ENCODE peak calls at places on chromosomes 11 and 22, in six cellular contexts. One of them, this sample, is unnamed.

GRCh38 chr22:24901448-24901847 is 45.0 kb downstream of the LHFPL7 start:
- DNase-seq in HepG2: no peak
- DNase-seq in K562: no peak
- DNase-seq in A549: no peak
- DNase-seq in GM12878: no peak
- DNase-seq in endothelial cell of umbilical vein: no peak
- DNase-seq in this sample: no peak

GRCh38 chr11:31106963-31107576 is 262.5 kb downstream of the DCDC1 start:
- DNase-seq in HepG2: peak; percentile 50
- DNase-seq in K562: peak; percentile 43
- DNase-seq in A549: peak; percentile 26
- DNase-seq in GM12878: no peak
- DNase-seq in endothelial cell of umbilical vein: peak; percentile 44
- DNase-seq in this sample: peak; percentile 63

GRCh38 chr11:86571273-86571948 is 101.0 kb downstream of the ME3 start:
- DNase-seq in HepG2: peak; percentile 69
- DNase-seq in K562: peak; percentile 63
- DNase-seq in A549: peak; percentile 69
- DNase-seq in GM12878: no peak
- DNase-seq in endothelial cell of umbilical vein: peak; percentile 37
- DNase-seq in this sample: peak; percentile 33

GRCh38 chr11:17428930-17429329 is 40.5 kb upstream of the KCNJ11 start:
- DNase-seq in HepG2: no peak
- DNase-seq in K562: no peak
- DNase-seq in A549: no peak
- DNase-seq in GM12878: no peak
- DNase-seq in endothelial cell of umbilical vein: no peak
- DNase-seq in this sample: no peak

GRCh38 chr22:41048791-41049717 is 43.3 kb upstream of the EP300 start:
- DNase-seq in HepG2: peak; percentile 61
- DNase-seq in K562: peak; percentile 29
- DNase-seq in A549: no peak
- DNase-seq in GM12878: no peak
- DNase-seq in endothelial cell of umbilical vein: peak; percentile 73
- DNase-seq in this sample: no peak

GRCh38 chr22:44380716-44381500 is 68.2 kb upstream of the SHISAL1 start:
- DNase-seq in HepG2: no peak
- DNase-seq in K562: no peak
- DNase-seq in A549: no peak
- DNase-seq in GM12878: no peak
- DNase-seq in endothelial cell of umbilical vein: no peak
- DNase-seq in this sample: no peak

GRCh38 chr11:77082838-77083552 is 16.2 kb downstream of the CAPN5 start:
- DNase-seq in HepG2: no peak
- DNase-seq in K562: no peak
- DNase-seq in A549: no peak
- DNase-seq in GM12878: no peak
- DNase-seq in endothelial cell of umbilical vein: peak; percentile 64
- DNase-seq in this sample: no peak

GRCh38 chr11:17063171-17064002 is 14.1 kb downstream of the RPS13 start:
- DNase-seq in HepG2: peak; percentile 54
- DNase-seq in K562: peak; percentile 62
- DNase-seq in A549: peak; percentile 54
- DNase-seq in GM12878: peak; percentile 17
- DNase-seq in endothelial cell of umbilical vein: peak; percentile 46
- DNase-seq in this sample: peak; percentile 66

GRCh38 chr11:128157423-128158298 is 429.7 kb downstream of the ETS1 start:
- DNase-seq in HepG2: peak; percentile 44
- DNase-seq in K562: peak; percentile 57
- DNase-seq in A549: peak; percentile 20
- DNase-seq in GM12878: peak; percentile 51
- DNase-seq in endothelial cell of umbilical vein: peak; percentile 87
- DNase-seq in this sample: peak; percentile 78

GRCh38 chr22:37018815-37019308 is 385 bp downstream of the TST start:
- DNase-seq in HepG2: peak; percentile 40
- DNase-seq in K562: peak; percentile 54
- DNase-seq in A549: no peak
- DNase-seq in GM12878: no peak
- DNase-seq in endothelial cell of umbilical vein: peak; percentile 44
- DNase-seq in this sample: peak; percentile 45

GRCh38 chr22:38724926-38725571 is 19.3 kb downstream of the GTPBP1 start:
- DNase-seq in HepG2: peak; percentile 58
- DNase-seq in K562: no peak
- DNase-seq in A549: peak; percentile 57
- DNase-seq in GM12878: no peak
- DNase-seq in endothelial cell of umbilical vein: peak; percentile 50
- DNase-seq in this sample: peak; percentile 54

GRCh38 chr22:23130697-23131096 is 11.1 kb downstream of the RSPH14 start:
- DNase-seq in HepG2: no peak
- DNase-seq in K562: peak; percentile 45
- DNase-seq in A549: no peak
- DNase-seq in GM12878: no peak
- DNase-seq in endothelial cell of umbilical vein: no peak
- DNase-seq in this sample: no peak

GRCh38 chr11:133163463-133164419 is 368.6 kb downstream of the OPCML start:
- DNase-seq in HepG2: peak; percentile 51
- DNase-seq in K562: peak; percentile 21
- DNase-seq in A549: peak; percentile 4
- DNase-seq in GM12878: peak; percentile 8
- DNase-seq in endothelial cell of umbilical vein: no peak
- DNase-seq in this sample: peak; percentile 65

GRCh38 chr11:69718147-69718546 is 14.3 kb upstream of the FGF19 start:
- DNase-seq in HepG2: peak; percentile 30
- DNase-seq in K562: peak; percentile 72
- DNase-seq in A549: peak; percentile 60
- DNase-seq in GM12878: no peak
- DNase-seq in endothelial cell of umbilical vein: peak; percentile 14
- DNase-seq in this sample: peak; percentile 93

GRCh38 chr22:50544746-50545253 is 899 bp upstream of the KLHDC7B start:
- DNase-seq in HepG2: no peak
- DNase-seq in K562: no peak
- DNase-seq in A549: no peak
- DNase-seq in GM12878: no peak
- DNase-seq in endothelial cell of umbilical vein: no peak
- DNase-seq in this sample: peak; percentile 42

GRCh38 chr11:78380615-78381029 is 37.0 kb downstream of the GAB2 start:
- DNase-seq in HepG2: no peak
- DNase-seq in K562: no peak
- DNase-seq in A549: no peak
- DNase-seq in GM12878: no peak
- DNase-seq in endothelial cell of umbilical vein: no peak
- DNase-seq in this sample: no peak

GRCh38 chr22:45504703-45505341 is 2.1 kb downstream of the FBLN1 start:
- DNase-seq in HepG2: no peak
- DNase-seq in K562: no peak
- DNase-seq in A549: no peak
- DNase-seq in GM12878: no peak
- DNase-seq in endothelial cell of umbilical vein: peak; percentile 7
- DNase-seq in this sample: peak; percentile 48

GRCh38 chr11:104957280-104957679 is 11.1 kb downstream of the CASP4 start:
- DNase-seq in HepG2: no peak
- DNase-seq in K562: no peak
- DNase-seq in A549: no peak
- DNase-seq in GM12878: no peak
- DNase-seq in endothelial cell of umbilical vein: no peak
- DNase-seq in this sample: no peak

GRCh38 chr11:119414321-119414720 is 8.7 kb downstream of the THY1 start:
- DNase-seq in HepG2: no peak
- DNase-seq in K562: no peak
- DNase-seq in A549: no peak
- DNase-seq in GM12878: no peak
- DNase-seq in endothelial cell of umbilical vein: no peak
- DNase-seq in this sample: no peak

GRCh38 chr11:82906236-82906635 is 4.7 kb downstream of the DDIAS start:
- DNase-seq in HepG2: peak; percentile 26
- DNase-seq in K562: no peak
- DNase-seq in A549: no peak
- DNase-seq in GM12878: no peak
- DNase-seq in endothelial cell of umbilical vein: peak; percentile 68
- DNase-seq in this sample: peak; percentile 45

GRCh38 chr11:46183819-46184218 is 62.6 kb upstream of the PHF21A start:
- DNase-seq in HepG2: no peak
- DNase-seq in K562: no peak
- DNase-seq in A549: no peak
- DNase-seq in GM12878: no peak
- DNase-seq in endothelial cell of umbilical vein: no peak
- DNase-seq in this sample: no peak

GRCh38 chr22:28710112-28710888 is 30.7 kb upstream of the TTC28 start:
- DNase-seq in HepG2: peak; percentile 13
- DNase-seq in K562: no peak
- DNase-seq in A549: no peak
- DNase-seq in GM12878: no peak
- DNase-seq in endothelial cell of umbilical vein: peak; percentile 82
- DNase-seq in this sample: no peak

GRCh38 chr22:45429921-45430775 is 16.7 kb downstream of the RIBC2 start:
- DNase-seq in HepG2: no peak
- DNase-seq in K562: no peak
- DNase-seq in A549: no peak
- DNase-seq in GM12878: no peak
- DNase-seq in endothelial cell of umbilical vein: no peak
- DNase-seq in this sample: no peak

GRCh38 chr11:11826260-11826659 is 15.5 kb upstream of the USP47 start:
- DNase-seq in HepG2: no peak
- DNase-seq in K562: no peak
- DNase-seq in A549: no peak
- DNase-seq in GM12878: no peak
- DNase-seq in endothelial cell of umbilical vein: no peak
- DNase-seq in this sample: no peak

GRCh38 chr11:11821899-11822298 is 19.9 kb upstream of the USP47 start:
- DNase-seq in HepG2: no peak
- DNase-seq in K562: no peak
- DNase-seq in A549: no peak
- DNase-seq in GM12878: no peak
- DNase-seq in endothelial cell of umbilical vein: no peak
- DNase-seq in this sample: no peak

GRCh38 chr11:11822946-11823345 is 18.8 kb upstream of the USP47 start:
- DNase-seq in HepG2: no peak
- DNase-seq in K562: no peak
- DNase-seq in A549: no peak
- DNase-seq in GM12878: no peak
- DNase-seq in endothelial cell of umbilical vein: no peak
- DNase-seq in this sample: no peak

DNA sequence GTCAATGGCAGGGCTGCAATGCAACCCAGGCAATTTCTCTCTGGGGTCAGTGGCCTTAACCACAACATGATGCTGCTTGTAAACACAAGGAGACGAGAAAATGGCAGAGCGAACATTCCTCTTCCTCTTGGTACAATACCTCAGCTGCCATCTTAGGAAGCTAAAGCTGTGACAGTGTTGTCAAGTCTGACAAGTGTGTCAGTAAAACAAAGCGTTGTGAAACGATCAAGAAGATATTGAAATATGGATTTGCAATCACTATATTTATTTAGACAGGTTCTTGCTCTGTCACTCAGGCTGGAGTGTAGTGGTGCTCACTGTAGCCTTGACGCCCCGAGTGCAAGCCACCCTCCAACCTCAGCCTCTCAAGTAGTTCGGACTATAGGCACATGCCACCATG is 14.5 kb upstream of the USP47 start:
- DNase-seq in HepG2: no peak
- DNase-seq in K562: no peak
- DNase-seq in A549: no peak
- DNase-seq in GM12878: no peak
- DNase-seq in endothelial cell of umbilical vein: no peak
- DNase-seq in this sample: no peak
- TF ChIP-seq CTCF in HepG2: no peak
- TF ChIP-seq CTCF in K562: no peak
- TF ChIP-seq CTCF in A549: no peak
- TF ChIP-seq CTCF in GM12878: no peak
- TF ChIP-seq CTCF in endothelial cell of umbilical vein: no peak
- TF ChIP-seq CTCF in this sample: no peak

DNA sequence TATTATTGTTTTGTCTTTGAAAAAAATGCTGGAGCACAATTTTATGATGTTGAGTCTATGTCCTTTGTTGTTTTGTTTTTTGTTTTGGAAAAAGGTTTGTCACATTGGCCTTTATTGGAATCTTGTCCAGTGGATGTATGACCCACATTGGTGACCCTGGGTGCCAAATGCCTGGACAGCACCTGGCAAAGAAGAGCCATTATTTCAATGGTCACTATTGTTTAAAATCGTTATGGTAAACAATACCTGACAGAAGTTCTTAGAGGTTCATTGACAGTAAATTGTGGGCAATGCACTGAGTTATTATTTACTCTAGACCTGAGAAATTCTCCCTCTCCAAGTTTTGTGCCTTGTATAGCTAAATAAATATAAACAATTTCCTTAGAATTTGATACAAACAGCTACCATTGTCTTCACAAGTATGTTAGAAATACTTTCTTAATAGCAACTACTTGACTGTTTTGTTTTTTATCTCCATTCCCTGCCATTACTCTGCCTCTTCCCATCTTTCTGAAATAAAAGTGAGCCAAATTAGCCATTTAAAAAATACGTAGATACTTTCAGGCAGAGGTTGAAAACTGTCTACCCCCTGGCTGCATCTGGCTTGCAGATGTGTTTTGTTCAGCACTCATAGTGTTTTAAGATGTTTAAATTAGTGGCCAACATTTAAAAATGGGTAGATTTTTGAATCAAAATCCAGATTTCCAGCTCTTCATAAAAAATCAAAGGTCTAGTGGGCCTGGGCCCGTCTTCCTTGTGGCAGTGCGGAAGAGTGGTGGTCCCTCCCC is 39.9 kb downstream of the BMAL1 start:
- DNase-seq in HepG2: no peak
- DNase-seq in K562: no peak
- DNase-seq in A549: no peak
- DNase-seq in GM12878: no peak
- DNase-seq in endothelial cell of umbilical vein: no peak
- DNase-seq in this sample: no peak
- TF ChIP-seq MYC in HepG2: no peak
- TF ChIP-seq MYC in K562: no peak
- TF ChIP-seq MYC in A549: no peak
- TF ChIP-seq MYC in GM12878: no peak
- TF ChIP-seq MYC in endothelial cell of umbilical vein: no peak
- TF ChIP-seq MYC in this sample: no peak

DNA sequence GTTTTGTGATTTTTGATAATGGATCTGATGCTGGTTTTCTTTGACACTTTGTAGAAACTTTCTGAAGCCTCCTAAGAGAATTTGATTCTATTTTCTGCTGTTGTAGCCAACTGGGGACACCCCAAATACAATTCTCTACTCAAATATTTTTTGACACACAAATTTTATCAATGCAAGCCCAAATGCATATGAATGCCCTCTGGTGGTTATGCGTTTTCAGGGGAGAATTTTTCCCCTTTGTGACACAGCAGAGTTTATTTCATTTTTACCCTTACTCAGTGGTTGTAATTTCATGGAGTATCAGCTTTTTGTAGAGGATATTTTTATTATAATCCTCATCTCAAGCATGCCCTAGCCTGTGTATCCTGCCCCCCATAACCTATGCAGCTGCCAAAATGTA is 44.7 kb upstream of the MTMR2 start:
- DNase-seq in HepG2: no peak
- DNase-seq in K562: no peak
- DNase-seq in A549: no peak
- DNase-seq in GM12878: no peak
- DNase-seq in endothelial cell of umbilical vein: peak; percentile 13
- DNase-seq in this sample: peak; percentile 14
- TF ChIP-seq CTCF in HepG2: no peak
- TF ChIP-seq CTCF in K562: peak; percentile 23
- TF ChIP-seq CTCF in A549: no peak
- TF ChIP-seq CTCF in GM12878: no peak
- TF ChIP-seq CTCF in endothelial cell of umbilical vein: peak; percentile 16
- TF ChIP-seq CTCF in this sample: peak; percentile 14

GRCh38 chr11:4482445-4482844 is at the start of gene OR52K1:
- DNase-seq in HepG2: no peak
- DNase-seq in K562: no peak
- DNase-seq in A549: no peak
- DNase-seq in GM12878: no peak
- DNase-seq in endothelial cell of umbilical vein: no peak
- DNase-seq in this sample: peak; percentile 7
- TF ChIP-seq MYC in HepG2: no peak
- TF ChIP-seq MYC in K562: no peak
- TF ChIP-seq MYC in A549: no peak
- TF ChIP-seq MYC in GM12878: no peak
- TF ChIP-seq MYC in endothelial cell of umbilical vein: no peak
- TF ChIP-seq MYC in this sample: no peak